ENCODE peak calls at places on chromosomes 3 and 15, in five cellular contexts. Q is upper lobe of left lung, S is H1, Y is GM12892, D is Panc1. W is an unnamed sample.
A peak's percentile ranks its signal among the peaks of the same experiment; 100 is the strongest.

GRCh38 chr15:42858999-42859789 is 61.4 kb downstream of the TTBK2 start:
- DNase-seq in Q (no peak), S (no peak), Y (no peak), D (no peak), W (no peak)

GRCh38 chr3:191253089-191253799 is 54.2 kb downstream of the OSTN start:
- DNase-seq in Q (no peak), S (no peak), Y (no peak), D (no peak), W (no peak)

GRCh38 chr3:184609861-184610365 is 48.3 kb downstream of the EPHB3 start:
- DNase-seq in Q (no peak), S (no peak), Y (no peak), D (no peak), W (no peak)

GRCh38 chr3:15331606-15332404 is 581 bp downstream of the SH3BP5 start:
- DNase-seq in Q (peak; percentile 92), S (no peak), Y (peak; percentile 28), D (no peak), W (no peak)

GRCh38 chr15:101193781-101194180 is 58.1 kb downstream of the CHSY1 start:
- DNase-seq in Q (no peak), S (no peak), Y (no peak), D (no peak), W (no peak)

GRCh38 chr3:195577645-195578177 is 6.0 kb downstream of the APOD start:
- DNase-seq in Q (no peak), S (no peak), Y (no peak), D (no peak), W (no peak)

GRCh38 chr3:169104541-169104940 is 559.0 kb downstream of the MECOM start:
- DNase-seq in Q (no peak), S (no peak), Y (no peak), D (no peak), W (no peak)

GRCh38 chr15:91660174-91660649 is 193.3 kb upstream of the SLCO3A1 start:
- DNase-seq in Q (no peak), S (no peak), Y (no peak), D (no peak), W (no peak)

GRCh38 chr15:70049701-70050445 is 47.8 kb downstream of the TLE3 start:
- DNase-seq in Q (peak; percentile 70), S (no peak), Y (no peak), D (no peak), W (no peak)

GRCh38 chr15:94287794-94288246 is 56.5 kb downstream of the MCTP2 start:
- DNase-seq in Q (no peak), S (no peak), Y (no peak), D (no peak), W (no peak)

GRCh38 chr3:114404590-114404989 is 110.8 kb downstream of the TIGIT start:
- DNase-seq in Q (no peak), S (no peak), Y (no peak), D (no peak), W (no peak)

GRCh38 chr15:27082526-27082925 is 111.5 kb downstream of the GABRG3 start:
- DNase-seq in Q (no peak), S (no peak), Y (no peak), D (no peak), W (peak; percentile 80)

GRCh38 chr3:52682016-52682415 is 3.7 kb downstream of the PBRM1 start:
- DNase-seq in Q (no peak), S (no peak), Y (no peak), D (no peak), W (no peak)

GRCh38 chr3:11370134-11370533 is 97.9 kb downstream of the ATG7 start:
- DNase-seq in Q (no peak), S (no peak), Y (no peak), D (no peak), W (no peak)

GRCh38 chr15:77009646-77010311 is 14.9 kb downstream of the PSTPIP1 start:
- DNase-seq in Q (no peak), S (no peak), Y (no peak), D (no peak), W (no peak)

GRCh38 chr3:160801386-160802118 is 45.5 kb downstream of the PPM1L start:
- DNase-seq in Q (no peak), S (no peak), Y (no peak), D (no peak), W (no peak)

GRCh38 chr3:169822540-169822939 is 9.8 kb upstream of the LRRC34 start:
- DNase-seq in Q (peak; percentile 49), S (no peak), Y (no peak), D (no peak), W (no peak)

GRCh38 chr15:80710635-80711553 is 15.8 kb downstream of the ABHD17C start:
- DNase-seq in Q (no peak), S (no peak), Y (peak; percentile 14), D (no peak), W (no peak)

DNA sequence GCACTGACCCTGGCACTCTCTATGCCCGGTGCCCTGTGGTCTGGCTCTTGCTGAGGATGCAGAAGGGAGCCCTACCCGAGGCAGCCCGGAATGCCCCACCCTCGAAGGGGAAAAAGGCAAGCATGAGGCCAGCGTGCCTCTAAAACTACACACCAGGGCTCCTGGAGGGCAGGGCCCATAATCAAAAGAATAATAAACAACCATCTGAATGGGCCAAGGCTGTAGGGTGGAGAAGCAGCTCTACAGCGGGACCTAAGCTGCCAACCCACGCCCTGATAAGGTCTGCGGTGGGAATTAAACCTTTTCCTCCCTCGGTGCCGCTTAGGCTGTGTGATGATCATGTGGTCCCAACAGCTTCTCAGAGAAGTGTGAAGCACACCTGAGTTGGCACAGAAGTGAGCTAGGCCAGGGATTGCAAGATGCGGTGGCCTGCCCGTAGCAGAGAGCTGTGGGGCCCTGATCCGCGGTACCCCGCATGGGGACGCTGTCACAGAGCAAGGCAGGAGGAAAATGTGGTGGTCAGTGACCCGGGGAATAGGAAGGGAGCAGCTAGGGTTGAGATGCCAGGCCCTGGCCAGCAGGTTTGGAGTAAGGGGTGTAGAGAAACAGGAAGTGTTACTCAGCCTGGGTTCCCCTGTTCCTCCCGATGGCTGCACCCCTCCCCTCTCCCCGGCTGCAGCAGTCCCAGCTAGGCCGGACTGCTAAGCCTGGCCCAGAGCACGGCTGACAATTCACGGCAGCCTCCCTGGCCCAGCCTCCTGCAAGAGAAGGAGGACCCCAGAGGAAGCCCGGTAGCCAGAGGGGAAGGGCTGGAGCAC is 1.1 kb upstream of the C15orf62 start:
- DNase-seq in Q (no peak), S (no peak), Y (peak; percentile 58), D (no peak), W (no peak)
- TF ChIP-seq POLR2AphosphoS5 in Q (no peak), S (no peak), Y (no peak), D (no peak), W (no peak)

DNA sequence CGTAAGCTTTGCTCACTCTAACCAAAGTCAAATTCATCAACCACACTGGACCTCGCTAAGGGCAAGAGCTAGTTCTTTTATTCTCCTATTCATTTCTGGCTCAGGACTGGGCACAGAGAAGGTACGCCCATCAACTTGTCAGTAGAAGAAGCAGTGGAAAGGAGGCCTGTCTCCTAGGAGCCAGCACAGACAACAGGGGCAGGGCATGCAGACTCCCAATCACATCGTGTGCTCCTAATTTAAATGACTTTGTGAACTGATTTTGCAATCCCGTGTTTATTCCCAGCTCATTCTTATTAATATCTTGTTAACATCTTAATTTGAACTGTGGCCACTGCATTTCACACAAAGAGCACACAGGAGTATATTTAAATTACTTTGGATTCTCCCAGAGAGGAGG is 161.1 kb upstream of the BCL6 start:
- DNase-seq in Q (no peak), S (no peak), Y (no peak), D (no peak), W (no peak)
- TF ChIP-seq POLR2AphosphoS5 in Q (no peak), S (no peak), Y (no peak), D (no peak), W (peak; percentile 19)

GRCh38 chr3:74353039-74353438 is 261.4 kb downstream of the CNTN3 start:
- DNase-seq in Q (no peak), S (no peak), Y (no peak), D (no peak), W (no peak)
- TF ChIP-seq POLR2AphosphoS5 in Q (no peak), S (no peak), Y (no peak), D (no peak), W (no peak)

GRCh38 chr3:32850636-32851035 is 32.8 kb downstream of the TRIM71 start:
- DNase-seq in Q (no peak), S (no peak), Y (no peak), D (no peak), W (no peak)

GRCh38 chr3:32844914-32845313 is 27.1 kb downstream of the TRIM71 start:
- DNase-seq in Q (no peak), S (no peak), Y (no peak), D (no peak), W (no peak)

GRCh38 chr3:32847520-32847919 is 29.7 kb downstream of the TRIM71 start:
- DNase-seq in Q (no peak), S (no peak), Y (no peak), D (no peak), W (no peak)

GRCh38 chr3:32850226-32850625 is 32.4 kb downstream of the TRIM71 start:
- DNase-seq in Q (no peak), S (no peak), Y (no peak), D (no peak), W (no peak)

DNA sequence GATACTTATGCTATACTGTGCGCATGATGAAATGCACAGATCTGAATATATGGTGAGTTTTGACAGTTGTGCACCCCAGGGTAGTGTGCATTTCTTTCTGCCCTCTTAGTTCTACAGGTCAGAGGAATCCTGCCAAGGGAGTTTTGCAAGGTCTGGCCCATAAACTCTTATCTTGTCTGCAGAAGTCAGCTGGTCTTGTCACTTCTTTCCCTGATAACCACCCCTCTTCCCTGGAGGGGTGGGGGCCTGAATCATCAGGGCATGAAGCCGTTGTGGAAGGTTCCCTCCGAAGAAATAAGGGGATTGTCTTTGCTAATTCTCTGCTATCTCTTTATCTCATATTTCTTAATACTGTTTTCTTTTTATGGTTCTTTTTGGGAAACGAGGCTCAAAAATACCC is 30.4 kb downstream of the TRIM71 start:
- DNase-seq in Q (no peak), S (no peak), Y (no peak), D (no peak), W (no peak)
- TF ChIP-seq POLR2AphosphoS5 in Q (no peak), S (peak; percentile 28), Y (no peak), D (no peak), W (no peak)